ENCODE peak calls at places on chromosomes 6 and 20, in four cellular contexts. W is NCI-H748 treated with DMSO at 0.1 percent for 48 hours; L is activated CD8-positive, alpha-beta memory T cell treated with anti-CD3 and anti-CD28 coated beads, Interleukin-2, amount 50 U/mL, for 4 hours; U is SW 1271. T is an unnamed sample.

GRCh38 chr20:3687655-3688054 is 5.8 kb upstream of the ADAM33 start:
- DNase-seq in W (no peak), U (peak; percentile 40), L (no peak), T (no peak)

GRCh38 chr20:48791014-48791413 is 36.8 kb downstream of the PREX1 start:
- DNase-seq in U (no peak), L (no peak), W (peak; percentile 76), T (peak; percentile 40)

GRCh38 chr20:556984-557383 is 13.4 kb upstream of the CSNK2A1 start:
- DNase-seq in U (no peak), L (no peak), W (no peak), T (no peak)

GRCh38 chr20:33657704-33658095 is 4.4 kb upstream of the C20orf144 start:
- DNase-seq in U (no peak), L (no peak), W (no peak), T (no peak)

GRCh38 chr20:32227744-32228688 is 20.3 kb downstream of the POFUT1 start:
- DNase-seq in L (no peak), W (no peak), U (no peak), T (peak; percentile 53)

GRCh38 chr6:88538130-88538706 is 372.1 kb upstream of the CNR1 start:
- DNase-seq in L (no peak), W (no peak), U (no peak), T (no peak)

GRCh38 chr6:87366899-87367298 is 22.3 kb downstream of the C6orf163 start:
- DNase-seq in U (no peak), W (no peak), L (no peak), T (no peak)

GRCh38 chr6:40517654-40518053 is 69.5 kb downstream of the LRFN2 start:
- DNase-seq in U (no peak), W (no peak), L (no peak), T (no peak)

GRCh38 chr6:41770381-41771057 is 9.2 kb downstream of the FRS3 start:
- DNase-seq in L (no peak), U (no peak), W (no peak), T (no peak)

GRCh38 chr6:117483645-117484016 is 1.2 kb downstream of the DCBLD1 start:
- DNase-seq in L (no peak), W (peak; percentile 33), U (peak; percentile 62), T (no peak)

GRCh38 chr6:105740946-105741605 is 338.2 kb upstream of the PREP start:
- DNase-seq in W (no peak), L (no peak), U (no peak), T (no peak)

GRCh38 chr6:133774356-133774755 is 114.6 kb upstream of the TCF21 start:
- DNase-seq in W (no peak), L (no peak), U (peak; percentile 24), T (no peak)

GRCh38 chr20:32358883-32359632 is 927 bp downstream of the ASXL1 start:
- DNase-seq in U (peak; percentile 75), W (peak; percentile 11), L (peak; percentile 74), T (peak; percentile 52)

GRCh38 chr6:125939026-125939425 is 17.5 kb upstream of the HINT3 start:
- DNase-seq in W (no peak), U (no peak), L (no peak), T (no peak)

GRCh38 chr20:54152227-54153040 is 21.4 kb downstream of the CYP24A1 start:
- DNase-seq in W (no peak), U (no peak), L (no peak), T (no peak)

GRCh38 chr6:25950297-25950696 is 12.3 kb upstream of the TRIM38 start:
- DNase-seq in L (no peak), W (no peak), U (no peak), T (no peak)

GRCh38 chr6:137352859-137353258 is 133.7 kb upstream of the IFNGR1 start:
- DNase-seq in L (no peak), U (no peak), W (no peak), T (peak; percentile 61)

GRCh38 chr6:39999006-39999867 is 65.0 kb upstream of the MOCS1 start:
- DNase-seq in W (no peak), L (no peak), U (no peak), T (no peak)

GRCh38 chr6:348860-349396 is 42.6 kb upstream of the IRF4 start:
- DNase-seq in U (no peak), W (no peak), L (no peak), T (no peak)

GRCh38 chr6:168368971-168369370 is 49.4 kb upstream of the DACT2 start:
- DNase-seq in U (no peak), L (no peak), W (no peak), T (no peak)

GRCh38 chr6:33667072-33667471 is 44.4 kb downstream of the UQCC2 start:
- DNase-seq in L (no peak), U (no peak), W (no peak), T (no peak)

GRCh38 chr20:23435675-23436539 is 3.6 kb upstream of the CSTL1 start:
- DNase-seq in W (peak; percentile 10), L (no peak), U (no peak), T (peak; percentile 51)

GRCh38 chr20:5150226-5151076 is 23.6 kb downstream of the CDS2 start:
- DNase-seq in W (no peak), L (no peak), U (no peak), T (peak; percentile 52)

GRCh38 chr20:33674294-33675126 is at the start of gene NECAB3:
- DNase-seq in W (peak; percentile 34), U (peak; percentile 88), L (peak; percentile 54), T (peak; percentile 84)

GRCh38 chr6:79413562-79414002 is 123.6 kb downstream of the LCA5 start:
- DNase-seq in W (no peak), L (no peak), U (no peak), T (no peak)

GRCh38 chr6:142173980-142174379 is 26.9 kb downstream of the VTA1 start:
- DNase-seq in L (no peak), W (no peak), U (no peak), T (no peak)

GRCh38 chr6:29553268-29554057 is 6.1 kb downstream of the UBD start:
- DNase-seq in L (peak; percentile 28), W (no peak), U (no peak), T (peak; percentile 75)

GRCh38 chr20:37453288-37453687 is 67.8 kb upstream of the NNAT start:
- DNase-seq in L (no peak), W (no peak), U (no peak), T (no peak)

GRCh38 chr6:129238991-129239390 is 356.1 kb downstream of the LAMA2 start:
- DNase-seq in U (no peak), L (no peak), W (no peak), T (no peak)

GRCh38 chr6:84018453-84019061 is 15.0 kb upstream of the MRAP2 start:
- DNase-seq in L (no peak), W (no peak), U (no peak), T (no peak)

GRCh38 chr6:34953084-34954025 is 64.3 kb downstream of the ANKS1A start:
- DNase-seq in W (peak; percentile 68), U (peak; percentile 39), L (no peak), T (no peak)

GRCh38 chr6:90284236-90284744 is 12.4 kb downstream of the BACH2 start:
- DNase-seq in W (no peak), L (peak; percentile 55), U (peak; percentile 75), T (no peak)